ENCODE peak calls at places on chromosomes 13 and 19, in five cellular contexts. M is H1, T is SK-N-SH, A is GM12878, P is Panc1. K is an unnamed sample.

GRCh38 chr13:49098198-49098597 is 121.9 kb upstream of the MLNR start:
- DNase-seq in M (no peak), T (peak), A (no peak), P (no peak), K (no peak)

GRCh38 chr13:91111476-91112190 is 235.9 kb upstream of the MIR17HG start:
- DNase-seq in M (no peak), T (no peak), A (no peak), P (no peak), K (no peak)

GRCh38 chr19:50690439-50690838 is 29.2 kb downstream of the SHANK1 start:
- DNase-seq in M (no peak), T (no peak), A (no peak), P (no peak), K (no peak)

GRCh38 chr13:43783820-43784219 is 3.0 kb downstream of the ENOX1 start:
- DNase-seq in M (no peak), T (peak), A (no peak), P (no peak), K (no peak)

GRCh38 chr13:64347662-64348061 is 2882.5 kb downstream of the PCDH9 start:
- DNase-seq in M (no peak), T (no peak), A (no peak), P (no peak), K (no peak)

GRCh38 chr19:4523306-4524110 is 5.2 kb upstream of the PLIN4 start:
- DNase-seq in M (no peak), T (peak), A (no peak), P (peak), K (peak)

GRCh38 chr13:98847780-98848179 is 95.3 kb upstream of the SLC15A1 start:
- DNase-seq in M (no peak), T (no peak), A (no peak), P (no peak), K (peak)

GRCh38 chr13:30577381-30577780 is 40.3 kb upstream of the USPL1 start:
- DNase-seq in M (no peak), T (no peak), A (peak), P (no peak), K (no peak)

GRCh38 chr19:35123573-35123972 is 8.0 kb downstream of the FXYD3 start:
- DNase-seq in M (no peak), T (no peak), A (no peak), P (no peak), K (no peak)

GRCh38 chr19:38529610-38530009 is 88.1 kb downstream of the MAP4K1 start:
- DNase-seq in M (no peak), T (no peak), A (no peak), P (no peak), K (no peak)

GRCh38 chr13:43154083-43154739 is 130.8 kb downstream of the DNAJC15 start:
- DNase-seq in M (no peak), T (no peak), A (no peak), P (no peak), K (no peak)

GRCh38 chr13:32846556-32846955 is 169.7 kb upstream of the KL start:
- DNase-seq in M (peak), T (no peak), A (no peak), P (no peak), K (no peak)

GRCh38 chr13:89966524-89966923 is 1381.0 kb upstream of the MIR17HG start:
- DNase-seq in M (no peak), T (no peak), A (no peak), P (no peak), K (no peak)

GRCh38 chr13:44651209-44651608 is 75.1 kb upstream of the TSC22D1 start:
- DNase-seq in M (no peak), T (no peak), A (no peak), P (no peak), K (no peak)

GRCh38 chr13:76014618-76015315 is 378.6 kb downstream of the LMO7 start:
- DNase-seq in M (no peak), T (no peak), A (no peak), P (no peak), K (no peak)

GRCh38 chr13:26052136-26052736 is 420 bp upstream of the SHISA2 start:
- DNase-seq in M (no peak), T (peak), A (no peak), P (no peak), K (no peak)

GRCh38 chr19:30225615-30226463 is 146.3 kb upstream of the ZNF536 start:
- DNase-seq in M (no peak), T (peak), A (no peak), P (no peak), K (no peak)

GRCh38 chr13:102940143-102940542 is 94.3 kb downstream of the ERCC5 start:
- DNase-seq in M (peak), T (no peak), A (no peak), P (no peak), K (no peak)

GRCh38 chr19:18650468-18651001 is 13.7 kb downstream of the KLHL26 start:
- DNase-seq in M (no peak), T (no peak), A (no peak), P (no peak), K (peak)

GRCh38 chr13:51645154-51645650 is 60.9 kb downstream of the WDFY2 start:
- DNase-seq in M (no peak), T (no peak), A (no peak), P (no peak), K (no peak)

GRCh38 chr19:48452255-48452654 is 3.1 kb upstream of the KCNJ14 start:
- DNase-seq in M (no peak), T (no peak), A (no peak), P (no peak), K (no peak)

GRCh38 chr19:38846097-38846496 is 3.7 kb downstream of the HNRNPL start:
- DNase-seq in M (no peak), T (no peak), A (no peak), P (no peak), K (no peak)

GRCh38 chr19:13492128-13492527 is 14.2 kb downstream of the CACNA1A start:
- DNase-seq in M (no peak), T (no peak), A (no peak), P (no peak), K (no peak)
- TF ChIP-seq SIN3A in M (no peak), T (no peak), A (no peak), P (no peak), K (no peak)

DNA sequence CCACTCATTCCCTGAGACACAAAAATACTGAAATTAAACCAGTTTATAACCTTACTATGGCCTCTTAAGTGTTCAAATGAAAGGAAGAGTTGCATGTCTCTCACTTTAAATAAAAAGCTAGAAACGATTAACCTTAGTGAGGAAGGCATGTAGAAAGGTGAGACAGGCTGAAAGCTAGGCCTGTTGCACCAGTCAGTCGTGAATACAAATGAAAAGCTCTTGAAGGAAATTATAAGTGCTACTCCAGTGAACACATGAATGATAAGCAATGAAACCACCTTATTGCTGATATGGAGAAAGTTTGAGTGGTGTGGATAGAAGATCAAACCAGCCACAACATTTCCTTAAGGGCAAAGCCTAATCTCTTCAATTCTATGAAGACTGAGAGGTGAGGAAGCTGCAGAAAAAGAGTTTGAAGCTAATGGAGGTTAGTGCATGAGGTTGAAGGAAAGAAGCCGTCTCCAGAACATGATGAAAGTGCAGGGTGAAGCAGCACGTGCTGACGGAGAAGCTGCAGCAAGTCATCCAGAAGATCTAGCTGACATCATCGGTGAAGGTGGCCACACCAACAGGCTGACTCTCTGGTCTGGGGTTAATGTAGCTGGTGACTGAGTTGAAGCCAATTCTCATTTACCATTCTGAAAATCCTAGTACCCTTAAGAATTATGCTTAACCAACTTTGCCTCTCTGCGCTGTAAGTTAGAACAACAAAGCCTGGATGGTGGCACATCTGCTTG is 94.5 kb upstream of the TEX29 start:
- DNase-seq in M (no peak), T (no peak), A (no peak), P (no peak), K (no peak)
- TF ChIP-seq SIN3A in M (no peak), T (no peak), A (no peak), P (no peak), K (no peak)

DNA sequence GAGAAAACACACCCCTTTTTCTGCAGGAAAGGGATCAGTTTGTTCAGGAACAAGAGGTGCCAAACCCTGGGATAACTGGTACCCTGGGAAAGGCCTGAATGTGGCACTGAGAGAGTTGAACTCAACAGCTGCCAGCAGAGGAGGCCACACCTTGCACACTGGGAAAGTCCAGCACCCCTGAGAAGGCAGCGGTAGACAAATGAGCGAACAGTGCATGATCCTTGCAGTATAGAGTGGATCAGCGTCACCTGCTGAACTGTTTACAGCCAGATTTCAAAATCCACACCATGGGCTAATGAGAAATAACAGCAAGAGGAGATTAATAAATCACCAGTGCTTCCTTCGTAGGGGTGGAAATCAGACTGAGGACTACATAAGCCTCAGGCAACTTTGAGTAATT is 52.2 kb downstream of the DCT start:
- DNase-seq in M (no peak), T (peak), A (no peak), P (no peak), K (no peak)
- TF ChIP-seq SIN3A in M (no peak), T (no peak), A (no peak), P (no peak), K (no peak)

GRCh38 chr13:97119899-97120745 is 102.0 kb upstream of the MBNL2 start:
- DNase-seq in M (no peak), T (no peak), A (no peak), P (no peak), K (no peak)
- TF ChIP-seq SIN3A in M (no peak), T (no peak), A (no peak), P (no peak), K (no peak)

GRCh38 chr13:46571189-46571901 is 18.4 kb downstream of the LRCH1 start:
- DNase-seq in M (no peak), T (no peak), A (no peak), P (no peak), K (no peak)

GRCh38 chr13:46570273-46570672 is 17.3 kb downstream of the LRCH1 start:
- DNase-seq in M (no peak), T (no peak), A (no peak), P (no peak), K (no peak)

GRCh38 chr13:46571941-46572340 is 19.0 kb downstream of the LRCH1 start:
- DNase-seq in M (no peak), T (no peak), A (no peak), P (no peak), K (no peak)

GRCh38 chr13:46575321-46575721 is 22.4 kb downstream of the LRCH1 start:
- DNase-seq in M (no peak), T (no peak), A (peak), P (no peak), K (no peak)

DNA sequence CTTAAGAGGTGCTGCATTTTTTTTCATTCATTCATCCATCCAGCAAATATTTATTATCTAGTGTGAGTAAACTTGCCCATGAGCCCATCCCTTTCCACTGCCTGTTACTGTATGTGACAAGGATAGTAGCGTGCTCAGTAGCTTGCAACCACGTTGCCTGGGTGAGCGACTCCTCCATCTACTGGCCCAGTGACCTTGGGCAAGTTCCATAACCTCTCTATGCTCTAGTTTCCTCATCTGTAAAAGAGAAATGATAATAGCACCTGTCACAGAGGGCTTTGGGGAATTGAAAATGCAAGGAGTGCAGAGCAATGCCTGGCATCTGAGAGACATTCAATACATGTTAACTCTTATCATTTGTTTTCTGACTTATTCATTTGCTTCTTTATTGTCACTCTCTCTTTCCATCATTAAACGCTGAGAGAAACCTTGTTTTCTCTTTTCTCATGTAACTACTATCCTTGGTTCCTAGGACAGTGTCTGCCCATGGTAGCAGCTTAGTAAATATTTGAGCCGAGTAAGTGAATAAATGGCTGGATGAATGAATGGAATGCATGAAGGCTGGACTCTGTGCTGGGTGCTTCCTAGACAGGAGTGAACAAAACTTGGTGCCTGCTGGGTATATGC is 19.9 kb downstream of the LRCH1 start:
- DNase-seq in M (no peak), T (no peak), A (no peak), P (no peak), K (no peak)
- TF ChIP-seq SIN3A in M (no peak), T (no peak), A (no peak), P (no peak), K (no peak)

GRCh38 chr19:10269333-10270179 is 1.4 kb upstream of the ICAM1 start:
- DNase-seq in M (no peak), T (peak), A (no peak), P (peak), K (peak)

GRCh38 chr19:10271543-10272086 is 695 bp downstream of the ICAM1 start:
- DNase-seq in M (no peak), T (peak), A (no peak), P (no peak), K (peak)

GRCh38 chr19:10268077-10268476 is 2.8 kb upstream of the ICAM1 start:
- DNase-seq in M (no peak), T (no peak), A (no peak), P (no peak), K (no peak)

GRCh38 chr19:10270180-10270615 is 722 bp upstream of the ICAM1 start:
- DNase-seq in M (no peak), T (peak), A (no peak), P (no peak), K (peak)

DNA sequence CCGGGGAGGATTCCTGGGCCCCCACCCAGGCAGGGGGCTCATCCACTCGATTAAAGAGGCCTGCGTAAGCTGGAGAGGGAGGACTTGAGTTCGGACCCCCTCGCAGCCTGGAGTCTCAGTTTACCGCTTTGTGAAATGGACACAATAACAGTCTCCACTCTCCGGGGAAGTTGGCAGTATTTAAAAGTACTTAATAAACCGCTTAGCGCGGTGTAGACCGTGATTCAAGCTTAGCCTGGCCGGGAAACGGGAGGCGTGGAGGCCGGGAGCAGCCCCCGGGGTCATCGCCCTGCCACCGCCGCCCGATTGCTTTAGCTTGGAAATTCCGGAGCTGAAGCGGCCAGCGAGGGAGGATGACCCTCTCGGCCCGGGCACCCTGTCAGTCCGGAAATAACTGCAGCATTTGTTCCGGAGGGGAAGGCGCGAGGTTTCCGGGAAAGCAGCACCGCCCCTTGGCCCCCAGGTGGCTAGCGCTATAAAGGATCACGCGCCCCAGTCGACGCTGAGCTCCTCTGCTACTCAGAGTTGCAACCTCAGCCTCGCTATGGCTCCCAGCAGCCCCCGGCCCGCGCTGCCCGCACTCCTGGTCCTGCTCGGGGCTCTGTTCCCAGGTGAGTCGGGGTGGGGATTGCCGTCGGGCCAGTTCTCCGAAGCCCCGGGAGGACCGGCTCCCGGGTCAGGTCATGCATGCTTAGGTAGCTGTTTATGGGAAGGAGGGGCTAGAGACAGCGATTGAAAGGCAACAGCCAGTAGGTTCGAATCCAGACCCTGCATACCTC is at the start of gene ICAM1:
- DNase-seq in M (no peak), T (peak), A (no peak), P (no peak), K (peak)
- TF ChIP-seq SIN3A in M (no peak), T (no peak), A (peak), P (peak), K (no peak)

GRCh38 chr19:823565-824121 is 1.9 kb upstream of the PLPPR3 start:
- DNase-seq in M (no peak), T (no peak), A (no peak), P (no peak), K (peak)

GRCh38 chr19:821228-821975 is at the start of gene PLPPR3:
- DNase-seq in M (no peak), T (peak), A (no peak), P (no peak), K (peak)

GRCh38 chr19:825897-826640 is 1.6 kb upstream of the AZU1 start:
- DNase-seq in M (no peak), T (no peak), A (no peak), P (no peak), K (no peak)

GRCh38 chr19:824885-825284 is 2.8 kb upstream of the AZU1 start:
- DNase-seq in M (no peak), T (no peak), A (no peak), P (no peak), K (no peak)

GRCh38 chr19:821976-822773 is 420 bp upstream of the PLPPR3 start:
- DNase-seq in M (no peak), T (peak), A (no peak), P (no peak), K (no peak)
- TF ChIP-seq SIN3A in M (no peak), T (no peak), A (no peak), P (no peak), K (no peak)

DNA sequence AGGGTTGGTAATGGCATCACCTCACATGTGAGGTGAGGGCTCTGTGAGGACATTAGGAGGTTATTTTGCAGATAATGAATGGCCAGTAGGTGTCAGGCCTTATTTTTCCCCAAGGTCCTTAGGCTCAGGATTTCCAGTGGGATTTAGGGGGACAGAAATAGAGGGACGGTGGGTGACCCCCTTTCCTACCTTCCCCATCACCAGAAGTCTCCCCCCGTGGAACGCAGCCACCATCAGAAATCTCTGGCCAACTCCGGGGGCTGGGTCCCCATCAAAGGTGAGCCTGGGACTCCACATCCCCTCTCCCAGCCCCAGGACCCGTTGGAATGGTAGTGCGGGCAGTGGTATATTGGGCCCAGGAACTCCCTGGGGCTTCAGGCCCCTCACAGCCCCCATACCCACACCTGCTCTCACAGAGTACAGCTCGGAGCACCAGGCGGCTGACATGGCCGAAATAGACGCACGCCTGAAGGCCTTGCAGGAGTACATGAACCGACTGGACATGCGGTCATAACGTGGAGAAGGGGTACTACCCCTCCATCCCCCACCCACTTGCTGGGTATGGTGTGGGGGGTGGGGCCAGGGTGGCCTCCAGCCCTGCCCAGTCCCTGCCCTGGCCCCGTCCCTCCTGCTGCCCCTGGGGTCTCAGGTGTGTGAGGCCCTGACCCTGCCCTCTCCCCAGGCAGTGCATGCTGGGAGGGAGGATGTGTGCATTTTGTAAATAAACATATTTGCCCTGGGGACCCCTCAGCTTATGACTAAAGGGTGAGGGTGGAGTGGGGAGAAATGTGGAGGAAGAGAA is 4.8 kb downstream of the PGLYRP1 start:
- DNase-seq in M (no peak), T (no peak), A (no peak), P (no peak), K (no peak)
- TF ChIP-seq SIN3A in M (no peak), T (no peak), A (no peak), P (no peak), K (no peak)

DNA sequence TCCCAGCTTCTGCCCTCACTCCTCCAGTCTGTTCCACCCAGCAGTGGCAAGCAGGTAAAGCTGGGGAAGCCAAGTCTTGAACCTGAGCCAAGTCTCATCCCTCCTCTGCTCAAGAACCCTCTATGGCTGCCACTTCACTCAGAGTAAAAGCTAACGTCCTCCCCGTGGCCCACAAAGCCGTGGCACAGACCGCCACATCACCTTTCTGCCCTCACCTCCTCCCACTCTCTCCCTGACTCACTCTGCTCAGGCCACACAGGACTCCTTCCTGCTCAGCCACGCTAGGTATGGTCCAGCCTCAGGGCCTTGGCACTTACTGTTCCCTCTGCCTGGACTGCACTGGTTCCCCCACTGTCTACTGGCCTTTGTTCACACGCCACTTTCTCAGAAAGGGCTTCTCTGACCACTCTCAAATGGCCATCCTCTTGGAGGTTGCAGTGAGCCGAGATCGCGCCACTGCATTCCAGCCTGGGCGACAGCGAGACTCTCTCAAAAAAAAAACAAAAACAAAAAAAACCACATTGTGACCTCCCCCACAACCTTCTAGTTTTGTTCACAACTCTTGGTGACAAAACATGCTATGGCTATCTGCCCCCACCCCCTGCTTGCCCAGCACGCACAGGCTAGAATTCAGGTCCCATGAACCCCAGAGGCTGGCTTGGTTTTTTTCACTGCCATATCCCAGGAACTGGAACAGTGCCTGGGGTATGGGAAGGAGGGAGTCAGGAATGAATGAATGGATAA is 15.8 kb downstream of the NDUFB7 start:
- DNase-seq in M (no peak), T (no peak), A (no peak), P (no peak), K (no peak)
- TF ChIP-seq SIN3A in M (no peak), T (no peak), A (no peak), P (no peak), K (no peak)

K was measured in K562.